ENCODE peak calls at places on chromosomes 7 and 10, in ten cellular contexts. One of them, this sample, is unnamed.

GRCh38 chr7:83799333-83799732 is 150.4 kb upstream of the SEMA3E start:
- DNase-seq in A172: no peak
- DNase-seq in endothelial cell: no peak
- DNase-seq in GM20000: no peak
- DNase-seq in HTR-8/SVneo: no peak
- DNase-seq in cardiac muscle cell: no peak
- DNase-seq in NCI-H1417: no peak
- DNase-seq in activated T-helper 1 cell treated with Interleukin-2 at 50 U/mL for 16 hours: no peak
- DNase-seq in activated naive CD4-positive, alpha-beta T cell treated with anti-CD3 and anti-CD28 coated beads, Interleukin-2, amount 10 ng/mL, durations not matched to agents 7 days and 5 days: no peak
- DNase-seq in posterior vena cava: no peak
- DNase-seq in this sample: no peak

GRCh38 chr7:28579571-28579970 is 167.3 kb downstream of the CREB5 start:
- DNase-seq in A172: no peak
- DNase-seq in endothelial cell: no peak
- DNase-seq in GM20000: no peak
- DNase-seq in HTR-8/SVneo: no peak
- DNase-seq in cardiac muscle cell: no peak
- DNase-seq in NCI-H1417: no peak
- DNase-seq in activated T-helper 1 cell treated with Interleukin-2 at 50 U/mL for 16 hours: no peak
- DNase-seq in activated naive CD4-positive, alpha-beta T cell treated with anti-CD3 and anti-CD28 coated beads, Interleukin-2, amount 10 ng/mL, durations not matched to agents 7 days and 5 days: no peak
- DNase-seq in posterior vena cava: no peak
- DNase-seq in this sample: no peak

GRCh38 chr7:44617225-44617885 is 10.9 kb downstream of the OGDH start:
- DNase-seq in A172: peak; percentile 43
- DNase-seq in endothelial cell: no peak
- DNase-seq in GM20000: peak; percentile 25
- DNase-seq in HTR-8/SVneo: no peak
- DNase-seq in cardiac muscle cell: no peak
- DNase-seq in NCI-H1417: no peak
- DNase-seq in activated T-helper 1 cell treated with Interleukin-2 at 50 U/mL for 16 hours: no peak
- DNase-seq in activated naive CD4-positive, alpha-beta T cell treated with anti-CD3 and anti-CD28 coated beads, Interleukin-2, amount 10 ng/mL, durations not matched to agents 7 days and 5 days: no peak
- DNase-seq in posterior vena cava: no peak
- DNase-seq in this sample: no peak

GRCh38 chr10:123904834-123905409 is 13.3 kb upstream of the CPXM2 start:
- DNase-seq in A172: no peak
- DNase-seq in endothelial cell: no peak
- DNase-seq in GM20000: no peak
- DNase-seq in HTR-8/SVneo: no peak
- DNase-seq in cardiac muscle cell: no peak
- DNase-seq in NCI-H1417: no peak
- DNase-seq in activated T-helper 1 cell treated with Interleukin-2 at 50 U/mL for 16 hours: no peak
- DNase-seq in activated naive CD4-positive, alpha-beta T cell treated with anti-CD3 and anti-CD28 coated beads, Interleukin-2, amount 10 ng/mL, durations not matched to agents 7 days and 5 days: no peak
- DNase-seq in posterior vena cava: no peak
- DNase-seq in this sample: no peak

GRCh38 chr7:155878674-155879073 is 66.4 kb upstream of the SHH start:
- DNase-seq in A172: no peak
- DNase-seq in endothelial cell: no peak
- DNase-seq in GM20000: no peak
- DNase-seq in HTR-8/SVneo: no peak
- DNase-seq in cardiac muscle cell: no peak
- DNase-seq in NCI-H1417: peak; percentile 19
- DNase-seq in activated T-helper 1 cell treated with Interleukin-2 at 50 U/mL for 16 hours: no peak
- DNase-seq in activated naive CD4-positive, alpha-beta T cell treated with anti-CD3 and anti-CD28 coated beads, Interleukin-2, amount 10 ng/mL, durations not matched to agents 7 days and 5 days: no peak
- DNase-seq in posterior vena cava: no peak
- DNase-seq in this sample: no peak

GRCh38 chr10:124665558-124665957 is 78.6 kb downstream of the FAM53B start:
- DNase-seq in A172: no peak
- DNase-seq in endothelial cell: no peak
- DNase-seq in GM20000: no peak
- DNase-seq in HTR-8/SVneo: no peak
- DNase-seq in cardiac muscle cell: no peak
- DNase-seq in NCI-H1417: no peak
- DNase-seq in activated T-helper 1 cell treated with Interleukin-2 at 50 U/mL for 16 hours: no peak
- DNase-seq in activated naive CD4-positive, alpha-beta T cell treated with anti-CD3 and anti-CD28 coated beads, Interleukin-2, amount 10 ng/mL, durations not matched to agents 7 days and 5 days: no peak
- DNase-seq in posterior vena cava: no peak
- DNase-seq in this sample: no peak

GRCh38 chr10:104515670-104516199 is 125.4 kb upstream of the SORCS3 start:
- DNase-seq in A172: no peak
- DNase-seq in endothelial cell: no peak
- DNase-seq in GM20000: no peak
- DNase-seq in HTR-8/SVneo: no peak
- DNase-seq in cardiac muscle cell: no peak
- DNase-seq in NCI-H1417: peak; percentile 39
- DNase-seq in activated T-helper 1 cell treated with Interleukin-2 at 50 U/mL for 16 hours: no peak
- DNase-seq in activated naive CD4-positive, alpha-beta T cell treated with anti-CD3 and anti-CD28 coated beads, Interleukin-2, amount 10 ng/mL, durations not matched to agents 7 days and 5 days: no peak
- DNase-seq in posterior vena cava: no peak
- DNase-seq in this sample: no peak

GRCh38 chr7:176786-177185 is 15.6 kb upstream of the FAM20C start:
- DNase-seq in A172: no peak
- DNase-seq in endothelial cell: no peak
- DNase-seq in GM20000: no peak
- DNase-seq in HTR-8/SVneo: no peak
- DNase-seq in cardiac muscle cell: no peak
- DNase-seq in NCI-H1417: no peak
- DNase-seq in activated T-helper 1 cell treated with Interleukin-2 at 50 U/mL for 16 hours: no peak
- DNase-seq in activated naive CD4-positive, alpha-beta T cell treated with anti-CD3 and anti-CD28 coated beads, Interleukin-2, amount 10 ng/mL, durations not matched to agents 7 days and 5 days: no peak
- DNase-seq in posterior vena cava: no peak
- DNase-seq in this sample: no peak

GRCh38 chr7:94382155-94382554 is 12.5 kb upstream of the COL1A2 start:
- DNase-seq in A172: no peak
- DNase-seq in endothelial cell: no peak
- DNase-seq in GM20000: no peak
- DNase-seq in HTR-8/SVneo: no peak
- DNase-seq in cardiac muscle cell: no peak
- DNase-seq in NCI-H1417: no peak
- DNase-seq in activated T-helper 1 cell treated with Interleukin-2 at 50 U/mL for 16 hours: no peak
- DNase-seq in activated naive CD4-positive, alpha-beta T cell treated with anti-CD3 and anti-CD28 coated beads, Interleukin-2, amount 10 ng/mL, durations not matched to agents 7 days and 5 days: no peak
- DNase-seq in posterior vena cava: no peak
- DNase-seq in this sample: no peak

GRCh38 chr10:13346912-13347234 is 1.2 kb downstream of the SEPHS1 start:
- DNase-seq in A172: no peak
- DNase-seq in endothelial cell: no peak
- DNase-seq in GM20000: peak; percentile 23
- DNase-seq in HTR-8/SVneo: no peak
- DNase-seq in cardiac muscle cell: no peak
- DNase-seq in NCI-H1417: no peak
- DNase-seq in activated T-helper 1 cell treated with Interleukin-2 at 50 U/mL for 16 hours: no peak
- DNase-seq in activated naive CD4-positive, alpha-beta T cell treated with anti-CD3 and anti-CD28 coated beads, Interleukin-2, amount 10 ng/mL, durations not matched to agents 7 days and 5 days: no peak
- DNase-seq in posterior vena cava: no peak
- DNase-seq in this sample: peak; percentile 15

GRCh38 chr10:80473096-80473657 is 19.1 kb downstream of the TSPAN14 start:
- DNase-seq in A172: no peak
- DNase-seq in endothelial cell: no peak
- DNase-seq in GM20000: no peak
- DNase-seq in HTR-8/SVneo: no peak
- DNase-seq in cardiac muscle cell: no peak
- DNase-seq in NCI-H1417: no peak
- DNase-seq in activated T-helper 1 cell treated with Interleukin-2 at 50 U/mL for 16 hours: no peak
- DNase-seq in activated naive CD4-positive, alpha-beta T cell treated with anti-CD3 and anti-CD28 coated beads, Interleukin-2, amount 10 ng/mL, durations not matched to agents 7 days and 5 days: no peak
- DNase-seq in posterior vena cava: no peak
- DNase-seq in this sample: no peak

GRCh38 chr10:15262036-15262713 is 93.7 kb upstream of the NMT2 start:
- DNase-seq in A172: no peak
- DNase-seq in endothelial cell: no peak
- DNase-seq in GM20000: peak; percentile 25
- DNase-seq in HTR-8/SVneo: no peak
- DNase-seq in cardiac muscle cell: no peak
- DNase-seq in NCI-H1417: no peak
- DNase-seq in activated T-helper 1 cell treated with Interleukin-2 at 50 U/mL for 16 hours: no peak
- DNase-seq in activated naive CD4-positive, alpha-beta T cell treated with anti-CD3 and anti-CD28 coated beads, Interleukin-2, amount 10 ng/mL, durations not matched to agents 7 days and 5 days: peak; percentile 29
- DNase-seq in posterior vena cava: no peak
- DNase-seq in this sample: peak; percentile 28

GRCh38 chr10:125064681-125065492 is 95.5 kb downstream of the CTBP2 start:
- DNase-seq in A172: peak; percentile 60
- DNase-seq in endothelial cell: no peak
- DNase-seq in GM20000: peak; percentile 79
- DNase-seq in HTR-8/SVneo: no peak
- DNase-seq in cardiac muscle cell: no peak
- DNase-seq in NCI-H1417: no peak
- DNase-seq in activated T-helper 1 cell treated with Interleukin-2 at 50 U/mL for 16 hours: no peak
- DNase-seq in activated naive CD4-positive, alpha-beta T cell treated with anti-CD3 and anti-CD28 coated beads, Interleukin-2, amount 10 ng/mL, durations not matched to agents 7 days and 5 days: no peak
- DNase-seq in posterior vena cava: no peak
- DNase-seq in this sample: no peak

This sample was measured in A673.